ENCODE peak calls at places on chromosomes 13 and 19, in five cellular contexts. One of them, this sample, is unnamed.

GRCh38 chr13:29845440-29846056 is 4.9 kb downstream of the UBL3 start:
- DNase-seq in ELR: peak
- DNase-seq in OCI-LY7: peak
- DNase-seq in tibial nerve: no peak
- DNase-seq in endothelial cell: no peak
- DNase-seq in this sample: no peak

GRCh38 chr19:3075605-3076431 is 13.5 kb upstream of the TLE5 start:
- DNase-seq in tibial nerve: no peak
- DNase-seq in endothelial cell: peak
- DNase-seq in OCI-LY7: peak
- DNase-seq in ELR: peak
- DNase-seq in this sample: no peak

GRCh38 chr13:99191900-99192399 is 8.7 kb upstream of the UBAC2 start:
- DNase-seq in tibial nerve: no peak
- DNase-seq in ELR: no peak
- DNase-seq in endothelial cell: no peak
- DNase-seq in OCI-LY7: no peak
- DNase-seq in this sample: no peak

GRCh38 chr19:15197275-15198005 is 3.4 kb downstream of the NOTCH3 start:
- DNase-seq in ELR: peak
- DNase-seq in tibial nerve: no peak
- DNase-seq in OCI-LY7: peak
- DNase-seq in endothelial cell: no peak
- DNase-seq in this sample: no peak

GRCh38 chr13:93535256-93535655 is 308.6 kb downstream of the GPC6 start:
- DNase-seq in endothelial cell: no peak
- DNase-seq in tibial nerve: no peak
- DNase-seq in ELR: no peak
- DNase-seq in OCI-LY7: no peak
- DNase-seq in this sample: no peak

GRCh38 chr13:24698686-24699085 is 18.5 kb downstream of the ATP12A start:
- DNase-seq in tibial nerve: no peak
- DNase-seq in ELR: no peak
- DNase-seq in endothelial cell: no peak
- DNase-seq in OCI-LY7: no peak
- DNase-seq in this sample: no peak

GRCh38 chr13:112097770-112098169 is 30.8 kb downstream of the SOX1 start:
- DNase-seq in endothelial cell: no peak
- DNase-seq in OCI-LY7: no peak
- DNase-seq in tibial nerve: no peak
- DNase-seq in ELR: no peak
- DNase-seq in this sample: no peak

GRCh38 chr13:46176756-46177155 is 5.2 kb downstream of the LCP1 start:
- DNase-seq in ELR: no peak
- DNase-seq in tibial nerve: peak
- DNase-seq in endothelial cell: no peak
- DNase-seq in OCI-LY7: peak
- DNase-seq in this sample: no peak